ENCODE peak calls at places on chromosomes 5 and 9, in eight cellular contexts. One of them, this sample, is unnamed.

GRCh38 chr5:119049824-119050449 is 20.9 kb upstream of the DMXL1 start:
- DNase-seq in upper lobe of left lung: no peak
- DNase-seq in AG08396: peak; percentile 53
- DNase-seq in activated CD4-positive, alpha-beta T cell treated with anti-CD3 and anti-CD28 coated beads for 24 hours: no peak
- DNase-seq in effector memory CD4-positive, alpha-beta T cell: no peak
- DNase-seq in erythroblast: peak; percentile 30
- DNase-seq in GM19239: no peak
- DNase-seq in fibroblast of villous mesenchyme: peak; percentile 53
- DNase-seq in this sample: peak; percentile 47

GRCh38 chr5:91049800-91050199 is 333.3 kb downstream of the ARRDC3 start:
- DNase-seq in upper lobe of left lung: no peak
- DNase-seq in AG08396: no peak
- DNase-seq in activated CD4-positive, alpha-beta T cell treated with anti-CD3 and anti-CD28 coated beads for 24 hours: no peak
- DNase-seq in effector memory CD4-positive, alpha-beta T cell: no peak
- DNase-seq in erythroblast: no peak
- DNase-seq in GM19239: no peak
- DNase-seq in fibroblast of villous mesenchyme: peak; percentile 52
- DNase-seq in this sample: no peak

GRCh38 chr5:1509346-1510085 is 14.2 kb downstream of the LPCAT1 start:
- DNase-seq in upper lobe of left lung: peak; percentile 19
- DNase-seq in AG08396: no peak
- DNase-seq in activated CD4-positive, alpha-beta T cell treated with anti-CD3 and anti-CD28 coated beads for 24 hours: no peak
- DNase-seq in effector memory CD4-positive, alpha-beta T cell: no peak
- DNase-seq in erythroblast: no peak
- DNase-seq in GM19239: no peak
- DNase-seq in fibroblast of villous mesenchyme: no peak
- DNase-seq in this sample: no peak

GRCh38 chr9:92807757-92808725 is 43.4 kb upstream of the BICD2 start:
- DNase-seq in upper lobe of left lung: no peak
- DNase-seq in AG08396: no peak
- DNase-seq in activated CD4-positive, alpha-beta T cell treated with anti-CD3 and anti-CD28 coated beads for 24 hours: peak; percentile 13
- DNase-seq in effector memory CD4-positive, alpha-beta T cell: no peak
- DNase-seq in erythroblast: no peak
- DNase-seq in GM19239: no peak
- DNase-seq in fibroblast of villous mesenchyme: no peak
- DNase-seq in this sample: no peak

GRCh38 chr9:96555567-96556386 is 63.9 kb downstream of the CDC14B start:
- DNase-seq in upper lobe of left lung: no peak
- DNase-seq in AG08396: peak; percentile 32
- DNase-seq in activated CD4-positive, alpha-beta T cell treated with anti-CD3 and anti-CD28 coated beads for 24 hours: no peak
- DNase-seq in effector memory CD4-positive, alpha-beta T cell: no peak
- DNase-seq in erythroblast: no peak
- DNase-seq in GM19239: no peak
- DNase-seq in fibroblast of villous mesenchyme: peak; percentile 45
- DNase-seq in this sample: no peak

GRCh38 chr5:178078197-178078995 is 34.9 kb upstream of the N4BP3 start:
- DNase-seq in upper lobe of left lung: no peak
- DNase-seq in AG08396: peak; percentile 89
- DNase-seq in activated CD4-positive, alpha-beta T cell treated with anti-CD3 and anti-CD28 coated beads for 24 hours: no peak
- DNase-seq in effector memory CD4-positive, alpha-beta T cell: no peak
- DNase-seq in erythroblast: no peak
- DNase-seq in GM19239: no peak
- DNase-seq in fibroblast of villous mesenchyme: peak; percentile 86
- DNase-seq in this sample: no peak

GRCh38 chr5:175873090-175873454 is 1.7 kb downstream of the CPLX2 start:
- DNase-seq in upper lobe of left lung: no peak
- DNase-seq in AG08396: peak; percentile 36
- DNase-seq in activated CD4-positive, alpha-beta T cell treated with anti-CD3 and anti-CD28 coated beads for 24 hours: peak; percentile 17
- DNase-seq in effector memory CD4-positive, alpha-beta T cell: no peak
- DNase-seq in erythroblast: peak; percentile 53
- DNase-seq in GM19239: peak; percentile 34
- DNase-seq in fibroblast of villous mesenchyme: no peak
- DNase-seq in this sample: no peak

GRCh38 chr9:71270554-71270953 is 149.1 kb upstream of the TRPM3 start:
- DNase-seq in upper lobe of left lung: no peak
- DNase-seq in AG08396: no peak
- DNase-seq in activated CD4-positive, alpha-beta T cell treated with anti-CD3 and anti-CD28 coated beads for 24 hours: no peak
- DNase-seq in effector memory CD4-positive, alpha-beta T cell: no peak
- DNase-seq in erythroblast: no peak
- DNase-seq in GM19239: no peak
- DNase-seq in fibroblast of villous mesenchyme: no peak
- DNase-seq in this sample: no peak

GRCh38 chr9:72898360-72898759 is 54.5 kb downstream of the ALDH1A1 start:
- DNase-seq in upper lobe of left lung: no peak
- DNase-seq in AG08396: no peak
- DNase-seq in activated CD4-positive, alpha-beta T cell treated with anti-CD3 and anti-CD28 coated beads for 24 hours: no peak
- DNase-seq in effector memory CD4-positive, alpha-beta T cell: no peak
- DNase-seq in erythroblast: no peak
- DNase-seq in GM19239: no peak
- DNase-seq in fibroblast of villous mesenchyme: no peak
- DNase-seq in this sample: no peak

GRCh38 chr9:114098021-114098659 is 952 bp downstream of the KIF12 start:
- DNase-seq in upper lobe of left lung: peak; percentile 45
- DNase-seq in AG08396: peak; percentile 52
- DNase-seq in activated CD4-positive, alpha-beta T cell treated with anti-CD3 and anti-CD28 coated beads for 24 hours: no peak
- DNase-seq in effector memory CD4-positive, alpha-beta T cell: no peak
- DNase-seq in erythroblast: peak; percentile 46
- DNase-seq in GM19239: no peak
- DNase-seq in fibroblast of villous mesenchyme: no peak
- DNase-seq in this sample: no peak

GRCh38 chr9:98383758-98384157 is 128.3 kb upstream of the TBC1D2 start:
- DNase-seq in upper lobe of left lung: no peak
- DNase-seq in AG08396: no peak
- DNase-seq in activated CD4-positive, alpha-beta T cell treated with anti-CD3 and anti-CD28 coated beads for 24 hours: no peak
- DNase-seq in effector memory CD4-positive, alpha-beta T cell: no peak
- DNase-seq in erythroblast: no peak
- DNase-seq in GM19239: no peak
- DNase-seq in fibroblast of villous mesenchyme: no peak
- DNase-seq in this sample: no peak

GRCh38 chr9:126891676-126892075 is 22.9 kb upstream of the RALGPS1 start:
- DNase-seq in upper lobe of left lung: no peak
- DNase-seq in AG08396: no peak
- DNase-seq in activated CD4-positive, alpha-beta T cell treated with anti-CD3 and anti-CD28 coated beads for 24 hours: no peak
- DNase-seq in effector memory CD4-positive, alpha-beta T cell: no peak
- DNase-seq in erythroblast: no peak
- DNase-seq in GM19239: no peak
- DNase-seq in fibroblast of villous mesenchyme: no peak
- DNase-seq in this sample: no peak

GRCh38 chr5:15510092-15510491 is 10.1 kb downstream of the FBXL7 start:
- DNase-seq in upper lobe of left lung: no peak
- DNase-seq in AG08396: peak; percentile 28
- DNase-seq in activated CD4-positive, alpha-beta T cell treated with anti-CD3 and anti-CD28 coated beads for 24 hours: no peak
- DNase-seq in effector memory CD4-positive, alpha-beta T cell: no peak
- DNase-seq in erythroblast: no peak
- DNase-seq in GM19239: no peak
- DNase-seq in fibroblast of villous mesenchyme: peak; percentile 35
- DNase-seq in this sample: no peak

GRCh38 chr5:58775699-58776098 is 192.8 kb downstream of the RAB3C start:
- DNase-seq in upper lobe of left lung: no peak
- DNase-seq in AG08396: no peak
- DNase-seq in activated CD4-positive, alpha-beta T cell treated with anti-CD3 and anti-CD28 coated beads for 24 hours: no peak
- DNase-seq in effector memory CD4-positive, alpha-beta T cell: no peak
- DNase-seq in erythroblast: no peak
- DNase-seq in GM19239: no peak
- DNase-seq in fibroblast of villous mesenchyme: no peak
- DNase-seq in this sample: no peak

GRCh38 chr5:164832545-164832944 is 1327.1 kb downstream of the MAT2B start:
- DNase-seq in upper lobe of left lung: no peak
- DNase-seq in AG08396: no peak
- DNase-seq in activated CD4-positive, alpha-beta T cell treated with anti-CD3 and anti-CD28 coated beads for 24 hours: no peak
- DNase-seq in effector memory CD4-positive, alpha-beta T cell: no peak
- DNase-seq in erythroblast: no peak
- DNase-seq in GM19239: no peak
- DNase-seq in fibroblast of villous mesenchyme: no peak
- DNase-seq in this sample: no peak

GRCh38 chr5:119439140-119439625 is 13.1 kb upstream of the HSD17B4 start:
- DNase-seq in upper lobe of left lung: peak; percentile 64
- DNase-seq in AG08396: no peak
- DNase-seq in activated CD4-positive, alpha-beta T cell treated with anti-CD3 and anti-CD28 coated beads for 24 hours: no peak
- DNase-seq in effector memory CD4-positive, alpha-beta T cell: no peak
- DNase-seq in erythroblast: peak; percentile 52
- DNase-seq in GM19239: no peak
- DNase-seq in fibroblast of villous mesenchyme: no peak
- DNase-seq in this sample: no peak

GRCh38 chr5:84088996-84089395 is 295.7 kb downstream of the EDIL3 start:
- DNase-seq in upper lobe of left lung: no peak
- DNase-seq in AG08396: no peak
- DNase-seq in activated CD4-positive, alpha-beta T cell treated with anti-CD3 and anti-CD28 coated beads for 24 hours: no peak
- DNase-seq in effector memory CD4-positive, alpha-beta T cell: no peak
- DNase-seq in erythroblast: peak; percentile 12
- DNase-seq in GM19239: no peak
- DNase-seq in fibroblast of villous mesenchyme: peak; percentile 41
- DNase-seq in this sample: no peak

GRCh38 chr5:16489322-16489791 is 23.8 kb upstream of the ZNF622 start:
- DNase-seq in upper lobe of left lung: no peak
- DNase-seq in AG08396: peak; percentile 45
- DNase-seq in activated CD4-positive, alpha-beta T cell treated with anti-CD3 and anti-CD28 coated beads for 24 hours: no peak
- DNase-seq in effector memory CD4-positive, alpha-beta T cell: no peak
- DNase-seq in erythroblast: peak; percentile 16
- DNase-seq in GM19239: no peak
- DNase-seq in fibroblast of villous mesenchyme: peak; percentile 64
- DNase-seq in this sample: no peak

GRCh38 chr5:93674138-93674537 is 67.3 kb downstream of the POU5F2 start:
- DNase-seq in upper lobe of left lung: no peak
- DNase-seq in AG08396: no peak
- DNase-seq in activated CD4-positive, alpha-beta T cell treated with anti-CD3 and anti-CD28 coated beads for 24 hours: no peak
- DNase-seq in effector memory CD4-positive, alpha-beta T cell: no peak
- DNase-seq in erythroblast: peak; percentile 95
- DNase-seq in GM19239: no peak
- DNase-seq in fibroblast of villous mesenchyme: no peak
- DNase-seq in this sample: no peak

GRCh38 chr5:52922384-52922783 is 66.8 kb upstream of the ITGA2 start:
- DNase-seq in upper lobe of left lung: peak; percentile 75
- DNase-seq in AG08396: peak; percentile 63
- DNase-seq in activated CD4-positive, alpha-beta T cell treated with anti-CD3 and anti-CD28 coated beads for 24 hours: no peak
- DNase-seq in effector memory CD4-positive, alpha-beta T cell: no peak
- DNase-seq in erythroblast: no peak
- DNase-seq in GM19239: no peak
- DNase-seq in fibroblast of villous mesenchyme: peak; percentile 80
- DNase-seq in this sample: peak; percentile 25

GRCh38 chr9:98335666-98336065 is 80.2 kb upstream of the TBC1D2 start:
- DNase-seq in upper lobe of left lung: no peak
- DNase-seq in AG08396: no peak
- DNase-seq in activated CD4-positive, alpha-beta T cell treated with anti-CD3 and anti-CD28 coated beads for 24 hours: no peak
- DNase-seq in effector memory CD4-positive, alpha-beta T cell: no peak
- DNase-seq in erythroblast: no peak
- DNase-seq in GM19239: no peak
- DNase-seq in fibroblast of villous mesenchyme: no peak
- DNase-seq in this sample: no peak

GRCh38 chr9:2134391-2134790 is 119.2 kb downstream of the SMARCA2 start:
- DNase-seq in upper lobe of left lung: no peak
- DNase-seq in AG08396: peak; percentile 9
- DNase-seq in activated CD4-positive, alpha-beta T cell treated with anti-CD3 and anti-CD28 coated beads for 24 hours: no peak
- DNase-seq in effector memory CD4-positive, alpha-beta T cell: no peak
- DNase-seq in erythroblast: no peak
- DNase-seq in GM19239: no peak
- DNase-seq in fibroblast of villous mesenchyme: no peak
- DNase-seq in this sample: no peak

GRCh38 chr5:59684388-59685003 is 209.0 kb downstream of the PDE4D start:
- DNase-seq in upper lobe of left lung: no peak
- DNase-seq in AG08396: no peak
- DNase-seq in activated CD4-positive, alpha-beta T cell treated with anti-CD3 and anti-CD28 coated beads for 24 hours: no peak
- DNase-seq in effector memory CD4-positive, alpha-beta T cell: no peak
- DNase-seq in erythroblast: no peak
- DNase-seq in GM19239: no peak
- DNase-seq in fibroblast of villous mesenchyme: no peak
- DNase-seq in this sample: no peak

GRCh38 chr5:74396913-74397606 is 243.5 kb downstream of the ENC1 start:
- DNase-seq in upper lobe of left lung: no peak
- DNase-seq in AG08396: no peak
- DNase-seq in activated CD4-positive, alpha-beta T cell treated with anti-CD3 and anti-CD28 coated beads for 24 hours: no peak
- DNase-seq in effector memory CD4-positive, alpha-beta T cell: no peak
- DNase-seq in erythroblast: no peak
- DNase-seq in GM19239: no peak
- DNase-seq in fibroblast of villous mesenchyme: no peak
- DNase-seq in this sample: no peak

GRCh38 chr9:89576404-89576824 is 28.4 kb upstream of the GADD45G start:
- DNase-seq in upper lobe of left lung: no peak
- DNase-seq in AG08396: no peak
- DNase-seq in activated CD4-positive, alpha-beta T cell treated with anti-CD3 and anti-CD28 coated beads for 24 hours: no peak
- DNase-seq in effector memory CD4-positive, alpha-beta T cell: no peak
- DNase-seq in erythroblast: peak; percentile 68
- DNase-seq in GM19239: no peak
- DNase-seq in fibroblast of villous mesenchyme: peak; percentile 61
- DNase-seq in this sample: no peak

GRCh38 chr9:123689701-123690428 is 240.1 kb downstream of the DENND1A start:
- DNase-seq in upper lobe of left lung: no peak
- DNase-seq in AG08396: no peak
- DNase-seq in activated CD4-positive, alpha-beta T cell treated with anti-CD3 and anti-CD28 coated beads for 24 hours: no peak
- DNase-seq in effector memory CD4-positive, alpha-beta T cell: no peak
- DNase-seq in erythroblast: no peak
- DNase-seq in GM19239: no peak
- DNase-seq in fibroblast of villous mesenchyme: no peak
- DNase-seq in this sample: no peak

GRCh38 chr5:103393131-103393754 is 134.7 kb downstream of the MACIR start:
- DNase-seq in upper lobe of left lung: no peak
- DNase-seq in AG08396: no peak
- DNase-seq in activated CD4-positive, alpha-beta T cell treated with anti-CD3 and anti-CD28 coated beads for 24 hours: no peak
- DNase-seq in effector memory CD4-positive, alpha-beta T cell: no peak
- DNase-seq in erythroblast: no peak
- DNase-seq in GM19239: no peak
- DNase-seq in fibroblast of villous mesenchyme: peak; percentile 22
- DNase-seq in this sample: peak; percentile 52

GRCh38 chr9:135939351-135940265 is 21.6 kb downstream of the UBAC1 start:
- DNase-seq in upper lobe of left lung: no peak
- DNase-seq in AG08396: no peak
- DNase-seq in activated CD4-positive, alpha-beta T cell treated with anti-CD3 and anti-CD28 coated beads for 24 hours: peak; percentile 38
- DNase-seq in effector memory CD4-positive, alpha-beta T cell: peak; percentile 51
- DNase-seq in erythroblast: no peak
- DNase-seq in GM19239: no peak
- DNase-seq in fibroblast of villous mesenchyme: no peak
- DNase-seq in this sample: no peak

GRCh38 chr5:64180661-64181343 is 15.2 kb downstream of the RNF180 start:
- DNase-seq in upper lobe of left lung: no peak
- DNase-seq in AG08396: no peak
- DNase-seq in activated CD4-positive, alpha-beta T cell treated with anti-CD3 and anti-CD28 coated beads for 24 hours: no peak
- DNase-seq in effector memory CD4-positive, alpha-beta T cell: no peak
- DNase-seq in erythroblast: no peak
- DNase-seq in GM19239: no peak
- DNase-seq in fibroblast of villous mesenchyme: no peak
- DNase-seq in this sample: no peak

GRCh38 chr5:55554879-55555278 is 20.1 kb upstream of the PLPP1 start:
- DNase-seq in upper lobe of left lung: no peak
- DNase-seq in AG08396: no peak
- DNase-seq in activated CD4-positive, alpha-beta T cell treated with anti-CD3 and anti-CD28 coated beads for 24 hours: no peak
- DNase-seq in effector memory CD4-positive, alpha-beta T cell: no peak
- DNase-seq in erythroblast: no peak
- DNase-seq in GM19239: no peak
- DNase-seq in fibroblast of villous mesenchyme: no peak
- DNase-seq in this sample: no peak

GRCh38 chr9:114775981-114776380 is 29.9 kb downstream of the TNFSF15 start:
- DNase-seq in upper lobe of left lung: no peak
- DNase-seq in AG08396: no peak
- DNase-seq in activated CD4-positive, alpha-beta T cell treated with anti-CD3 and anti-CD28 coated beads for 24 hours: no peak
- DNase-seq in effector memory CD4-positive, alpha-beta T cell: no peak
- DNase-seq in erythroblast: no peak
- DNase-seq in GM19239: no peak
- DNase-seq in fibroblast of villous mesenchyme: no peak
- DNase-seq in this sample: no peak

GRCh38 chr5:176819476-176819875 is 9.1 kb downstream of the UNC5A start:
- DNase-seq in upper lobe of left lung: no peak
- DNase-seq in AG08396: no peak
- DNase-seq in activated CD4-positive, alpha-beta T cell treated with anti-CD3 and anti-CD28 coated beads for 24 hours: no peak
- DNase-seq in effector memory CD4-positive, alpha-beta T cell: no peak
- DNase-seq in erythroblast: no peak
- DNase-seq in GM19239: no peak
- DNase-seq in fibroblast of villous mesenchyme: no peak
- DNase-seq in this sample: no peak

GRCh38 chr9:112130997-112131396 is 44.1 kb downstream of the SUSD1 start:
- DNase-seq in upper lobe of left lung: no peak
- DNase-seq in AG08396: no peak
- DNase-seq in activated CD4-positive, alpha-beta T cell treated with anti-CD3 and anti-CD28 coated beads for 24 hours: no peak
- DNase-seq in effector memory CD4-positive, alpha-beta T cell: no peak
- DNase-seq in erythroblast: no peak
- DNase-seq in GM19239: no peak
- DNase-seq in fibroblast of villous mesenchyme: no peak
- DNase-seq in this sample: no peak

GRCh38 chr5:133680830-133681555 is 68.7 kb upstream of the FSTL4 start:
- DNase-seq in upper lobe of left lung: no peak
- DNase-seq in AG08396: no peak
- DNase-seq in activated CD4-positive, alpha-beta T cell treated with anti-CD3 and anti-CD28 coated beads for 24 hours: no peak
- DNase-seq in effector memory CD4-positive, alpha-beta T cell: no peak
- DNase-seq in erythroblast: no peak
- DNase-seq in GM19239: no peak
- DNase-seq in fibroblast of villous mesenchyme: no peak
- DNase-seq in this sample: no peak